ENCODE peak calls at places on chromosomes 13 and 19, in eight cellular contexts. W is body of pancreas, C is heart right ventricle, U is IMR-90, G is colonic mucosa, F is upper lobe of right lung, T is fibroblast of lung, S is choroid plexus epithelial cell. D is an unnamed sample.

GRCh38 chr19:18348171-18348570 is 7.8 kb downstream of the PGPEP1 start:
- DNase-seq in W (no peak), C (no peak), U (no peak), G (no peak), F (no peak), T (no peak), S (no peak), D (no peak)

GRCh38 chr13:41639955-41640780 is 182.8 kb downstream of the RGCC start:
- DNase-seq in W (no peak), C (peak; percentile 20), U (no peak), G (no peak), F (no peak), T (no peak), S (no peak), D (no peak)

GRCh38 chr13:48891586-48891985 is 84.1 kb upstream of the FNDC3A start:
- DNase-seq in W (no peak), C (no peak), U (peak; percentile 72), G (no peak), F (no peak), T (peak; percentile 62), S (peak; percentile 77), D (no peak)

GRCh38 chr13:100588350-100589177 is at the start of gene GGACT:
- DNase-seq in W (peak; percentile 77), C (peak; percentile 64), U (peak; percentile 37), G (peak; percentile 81), F (peak; percentile 93), T (peak; percentile 56), S (peak; percentile 59), D (no peak)

GRCh38 chr13:44406617-44407016 is 33.0 kb downstream of the SERP2 start:
- DNase-seq in W (no peak), C (no peak), U (no peak), G (no peak), F (no peak), T (no peak), S (no peak), D (no peak)

GRCh38 chr13:23081246-23081645 is 99.5 kb upstream of the SGCG start:
- DNase-seq in W (no peak), C (no peak), U (peak; percentile 83), G (no peak), F (no peak), T (peak; percentile 48), S (no peak), D (no peak)

GRCh38 chr19:19750131-19750841 is 17.4 kb upstream of the ZNF14 start:
- DNase-seq in W (no peak), C (no peak), U (no peak), G (no peak), F (no peak), T (no peak), S (no peak), D (no peak)

GRCh38 chr13:112822851-112823250 is 133.0 kb downstream of the ATP11A start:
- DNase-seq in W (no peak), C (no peak), U (no peak), G (no peak), F (no peak), T (no peak), S (no peak), D (no peak)

GRCh38 chr13:21542563-21542962 is 61.4 kb downstream of the MICU2 start:
- DNase-seq in W (no peak), C (no peak), U (no peak), G (no peak), F (no peak), T (peak; percentile 44), S (peak; percentile 46), D (no peak)

GRCh38 chr19:51366999-51367564 is 894 bp upstream of the ETFB start:
- DNase-seq in W (no peak), C (peak; percentile 37), U (no peak), G (no peak), F (peak; percentile 79), T (no peak), S (peak; percentile 39), D (no peak)

GRCh38 chr13:31896427-31896826 is 135.1 kb upstream of the FRY start:
- DNase-seq in W (no peak), C (peak; percentile 41), U (peak; percentile 63), G (no peak), F (no peak), T (peak; percentile 77), S (peak; percentile 91), D (no peak)

GRCh38 chr13:74869846-74870245 is 612.1 kb downstream of the TBC1D4 start:
- DNase-seq in W (no peak), C (no peak), U (no peak), G (no peak), F (no peak), T (peak; percentile 23), S (peak; percentile 62), D (no peak)

GRCh38 chr19:48896191-48896720 is 2.3 kb downstream of the TULP2 start:
- DNase-seq in W (no peak), C (peak; percentile 68), U (no peak), G (peak; percentile 51), F (peak; percentile 78), T (peak; percentile 39), S (peak; percentile 58), D (no peak)
- H3K4me3 ChIP-seq in W (no peak overlapping the region), C (peak overlapping the region; percentile 51), U (no peak overlapping the region), G (peak overlapping the region; percentile 25), F (peak overlapping the region; percentile 42), T (peak overlapping the region; percentile 46), S (peak overlapping the region; percentile 48), D (no peak overlapping the region)

GRCh38 chr19:13256918-13257317 is 106.7 kb downstream of the IER2 start:
- DNase-seq in W (no peak), C (no peak), U (no peak), G (no peak), F (no peak), T (no peak), S (no peak), D (no peak)

GRCh38 chr19:13260883-13261653 is 110.9 kb downstream of the IER2 start:
- DNase-seq in W (peak; percentile 36), C (no peak), U (peak; percentile 93), G (no peak), F (no peak), T (peak; percentile 88), S (peak; percentile 86), D (peak; percentile 56)

GRCh38 chr19:13267131-13267530 is 116.9 kb downstream of the IER2 start:
- DNase-seq in W (no peak), C (no peak), U (no peak), G (no peak), F (no peak), T (no peak), S (no peak), D (no peak)

GRCh38 chr19:13267889-13268288 is 117.7 kb downstream of the IER2 start:
- DNase-seq in W (no peak), C (no peak), U (peak; percentile 51), G (no peak), F (no peak), T (no peak), S (no peak), D (no peak)

DNA sequence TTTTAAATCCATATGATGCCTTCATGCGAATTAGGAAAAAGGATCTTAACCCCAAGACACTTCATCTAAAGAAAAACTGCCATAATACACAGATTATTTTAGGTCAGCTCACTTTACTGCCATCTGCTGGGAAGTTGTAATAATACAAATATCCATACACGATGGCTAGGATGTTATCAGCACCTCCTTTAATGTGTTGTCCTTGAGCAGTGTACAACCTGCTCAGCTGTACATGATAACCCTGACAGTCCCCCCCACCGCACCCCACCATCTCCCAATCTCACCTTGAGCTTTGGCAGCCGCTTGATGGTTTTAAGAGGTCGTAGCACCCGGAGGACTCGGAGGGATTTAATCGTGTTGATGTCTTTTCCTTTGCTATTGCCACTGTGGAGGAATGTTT is 112.2 kb downstream of the IER2 start:
- DNase-seq in W (no peak), C (no peak), U (peak; percentile 61), G (no peak), F (no peak), T (peak; percentile 36), S (peak; percentile 74), D (peak; percentile 30)
- TF ChIP-seq CTCF in W (peak; percentile 56), C (peak; percentile 39), U (peak; percentile 66), G (peak; percentile 49), F (peak; percentile 61), T (peak; percentile 51), S (peak; percentile 64), D (peak; percentile 25)

GRCh38 chr19:10817291-10818038 is 18.5 kb downstream of the TMED1 start:
- DNase-seq in W (no peak), C (peak; percentile 49), U (peak; percentile 98), G (peak; percentile 45), F (no peak), T (peak; percentile 90), S (peak; percentile 96), D (peak; percentile 96)
- H3K4me3 ChIP-seq in W (no peak overlapping the region), C (peak overlapping the region; percentile 10), U (peak overlapping the region; percentile 63), G (peak overlapping the region; percentile 18), F (peak overlapping the region; percentile 40), T (peak overlapping the region; percentile 77), S (peak overlapping the region; percentile 77), D (peak overlapping the region; percentile 96)

GRCh38 chr19:58408152-58409009 is at the start of gene ZNF584:
- DNase-seq in W (peak; percentile 94), C (peak; percentile 96), U (peak; percentile 93), G (peak; percentile 97), F (peak; percentile 98), T (peak; percentile 93), S (peak; percentile 95), D (peak; percentile 79)

GRCh38 chr19:58401825-58402433 is 6.5 kb downstream of the RNF225 start:
- DNase-seq in W (no peak), C (no peak), U (no peak), G (no peak), F (no peak), T (no peak), S (no peak), D (no peak)

GRCh38 chr19:58409010-58409790 is 751 bp downstream of the ZNF584 start:
- DNase-seq in W (no peak), C (no peak), U (peak; percentile 22), G (no peak), F (peak; percentile 73), T (no peak), S (peak; percentile 33), D (no peak)

GRCh38 chr19:58407658-58408151 is 744 bp upstream of the ZNF584 start:
- DNase-seq in W (no peak), C (no peak), U (peak; percentile 25), G (no peak), F (peak; percentile 67), T (no peak), S (peak; percentile 38), D (no peak)

GRCh38 chr19:58406818-58407657 is 1.4 kb upstream of the ZNF584 start:
- DNase-seq in W (no peak), C (no peak), U (no peak), G (no peak), F (no peak), T (no peak), S (peak; percentile 38), D (no peak)
- TF ChIP-seq CTCF in W (peak; percentile 31), C (no peak), U (peak; percentile 39), G (no peak), F (peak; percentile 14), T (peak; percentile 38), S (peak; percentile 59), D (peak; percentile 35)

D was measured in HFF-Myc.